ENCODE peak calls at places on chromosomes 12 and 14, in five cellular contexts. J is GM23248, W is neural progenitor cell, L is hepatocyte, D is SK-N-SH. G is an unnamed sample.

GRCh38 chr12:55607821-55608602 is 28.7 kb upstream of the OR10P1 start:
- DNase-seq in J (no peak), L (no peak), W (no peak), D (no peak), G (no peak)

GRCh38 chr12:48601013-48601756 is 31.3 kb upstream of the LALBA start:
- DNase-seq in D (no peak), L (peak), W (peak), J (peak), G (peak)

GRCh38 chr12:130186101-130186465 is 23.8 kb downstream of the FZD10 start:
- DNase-seq in L (no peak), W (no peak), J (no peak), D (no peak), G (no peak)

GRCh38 chr14:93713726-93714405 is 74.4 kb downstream of the PRIMA1 start:
- DNase-seq in J (no peak), L (no peak), W (no peak), D (peak), G (no peak)

GRCh38 chr12:131782061-131782460 is 46.1 kb upstream of the MMP17 start:
- DNase-seq in D (no peak), W (no peak), J (peak), L (no peak), G (no peak)

GRCh38 chr12:53596920-53597363 is 29.2 kb downstream of the ATF7 start:
- DNase-seq in L (no peak), J (peak), W (peak), D (no peak), G (no peak)

GRCh38 chr14:71187633-71188356 is 280.5 kb downstream of the PCNX1 start:
- DNase-seq in D (no peak), L (peak), W (peak), J (no peak), G (peak)

GRCh38 chr12:93762059-93762719 is 85.0 kb downstream of the CRADD start:
- DNase-seq in J (peak), W (no peak), L (no peak), D (no peak), G (no peak)

GRCh38 chr12:108630481-108631207 is 3.0 kb downstream of the SELPLG start:
- DNase-seq in J (peak), L (no peak), D (no peak), W (no peak), G (no peak)

GRCh38 chr12:56078931-56079728 is 835 bp upstream of the ERBB3 start:
- DNase-seq in L (peak), W (peak), D (peak), J (peak), G (peak)

GRCh38 chr14:38839743-38840375 is 263.2 kb downstream of the SEC23A start:
- DNase-seq in L (peak), D (no peak), W (no peak), J (peak), G (no peak)

GRCh38 chr14:36217732-36218131 is 41.2 kb upstream of the PTCSC3 start:
- DNase-seq in D (no peak), W (no peak), J (no peak), L (no peak), G (no peak)

GRCh38 chr12:52912711-52913423 is 8.0 kb upstream of the KRT8 start:
- DNase-seq in W (no peak), L (peak), D (no peak), J (no peak), G (no peak)

GRCh38 chr12:65740873-65741600 is 83.2 kb upstream of the HMGA2 start:
- DNase-seq in L (peak), D (peak), J (peak), W (peak), G (peak)

GRCh38 chr12:32765906-32766305 is 10.2 kb upstream of the YARS2 start:
- DNase-seq in L (no peak), J (no peak), W (no peak), D (no peak), G (no peak)

GRCh38 chr12:25257590-25258324 is 7.0 kb upstream of the KRAS start:
- DNase-seq in D (no peak), L (no peak), J (no peak), W (no peak), G (peak)

GRCh38 chr12:71972441-71973074 is 33.9 kb downstream of the TPH2 start:
- DNase-seq in J (no peak), L (peak), D (no peak), W (no peak), G (peak)

GRCh38 chr14:76259029-76259735 is 107.5 kb downstream of the GPATCH2L start:
- DNase-seq in J (peak), L (no peak), D (no peak), W (no peak), G (no peak)

GRCh38 chr14:22653012-22653621 is 9.0 kb upstream of the OR6J1 start:
- DNase-seq in D (peak), W (peak), L (peak), J (peak), G (peak)

GRCh38 chr14:97788364-97788763 is 991.2 kb downstream of the VRK1 start:
- DNase-seq in D (no peak), W (no peak), L (no peak), J (no peak), G (no peak)

GRCh38 chr14:86015511-86015910 is 485.6 kb downstream of the FLRT2 start:
- DNase-seq in J (no peak), L (no peak), W (no peak), D (no peak), G (no peak)

GRCh38 chr12:49698619-49699545 is 8.3 kb downstream of the FMNL3 start:
- DNase-seq in J (peak), W (peak), D (no peak), L (no peak), G (peak)

GRCh38 chr12:83016226-83016835 is 329.6 kb downstream of the TMTC2 start:
- DNase-seq in W (no peak), D (no peak), L (peak), J (peak), G (no peak)

GRCh38 chr12:21483531-21483930 is 17.9 kb downstream of the RECQL start:
- DNase-seq in L (no peak), D (no peak), W (no peak), J (no peak), G (no peak)

GRCh38 chr14:81172881-81173280 is 47.9 kb downstream of the GTF2A1 start:
- DNase-seq in J (peak), W (no peak), D (no peak), L (no peak), G (no peak)

GRCh38 chr12:57241556-57242310 is 9.3 kb downstream of the STAC3 start:
- DNase-seq in L (no peak), D (peak), W (no peak), J (peak), G (peak)

GRCh38 chr12:1634149-1634548 is 5.1 kb downstream of the WNT5B start:
- DNase-seq in L (no peak), W (no peak), J (no peak), D (no peak), G (no peak)

GRCh38 chr14:24147761-24148428 is 597 bp downstream of the RNF31 start:
- DNase-seq in J (peak), W (no peak), L (no peak), D (no peak), G (no peak)

GRCh38 chr12:26121323-26121740 is 3.5 kb downstream of the BHLHE41 start:
- DNase-seq in J (no peak), L (no peak), W (peak), D (no peak), G (peak)

GRCh38 chr12:122182887-122183587 is at the start of gene LRRC43:
- DNase-seq in W (peak), J (peak), D (peak), L (peak), G (peak)

DNA sequence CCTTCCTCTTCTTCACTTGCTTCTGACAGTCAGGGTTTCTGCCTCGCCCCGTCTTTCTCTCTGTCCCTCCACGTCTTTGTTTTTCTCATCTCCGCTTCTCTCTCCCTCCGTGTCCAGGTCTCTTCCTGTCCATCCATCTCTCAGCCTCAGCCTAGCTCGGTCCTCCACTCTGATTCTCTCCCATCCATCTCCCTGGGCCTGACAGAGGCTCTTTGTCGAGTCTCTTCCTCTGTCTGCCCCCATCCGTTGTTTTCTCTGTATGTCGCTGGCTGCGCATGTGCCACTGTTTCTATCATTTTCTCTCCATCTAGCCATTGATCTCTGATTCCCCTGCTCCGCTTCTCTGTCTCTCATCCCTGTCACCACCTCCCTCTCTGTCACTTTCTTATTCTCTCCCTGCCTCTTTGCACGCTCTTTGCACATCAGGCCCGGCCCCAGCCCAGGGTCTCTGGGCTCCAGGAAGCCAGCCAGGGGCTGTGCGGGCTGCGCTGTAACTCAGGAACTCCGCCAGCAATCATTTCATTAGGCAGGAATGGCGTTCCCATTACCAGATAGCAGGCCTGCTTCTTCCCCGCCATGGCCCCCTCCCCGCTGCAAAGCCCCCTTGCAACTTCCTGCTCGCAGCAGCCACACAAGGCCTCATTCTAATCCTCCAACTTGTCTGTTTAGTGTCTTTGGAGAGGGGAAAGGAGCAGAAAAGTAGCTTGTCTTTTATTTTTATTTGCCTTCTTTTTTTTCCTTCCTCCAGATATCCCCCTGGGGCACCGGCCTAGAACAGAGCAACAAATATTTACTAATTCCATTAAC is 329.1 kb upstream of the TBX3 start:
- DNase-seq in D (peak), J (no peak), L (peak), W (peak), G (no peak)
- TF ChIP-seq EZH2phosphoT487 in D (no peak), J (no peak), L (no peak), W (no peak), G (no peak)

GRCh38 chr14:68781161-68782021 is 11.5 kb downstream of the ZFP36L1 start:
- DNase-seq in J (no peak), D (no peak), W (no peak), L (peak), G (no peak)
- H3K27ac ChIP-seq in J (peak), D (peak), W (no peak), L (peak), G (no peak)

DNA sequence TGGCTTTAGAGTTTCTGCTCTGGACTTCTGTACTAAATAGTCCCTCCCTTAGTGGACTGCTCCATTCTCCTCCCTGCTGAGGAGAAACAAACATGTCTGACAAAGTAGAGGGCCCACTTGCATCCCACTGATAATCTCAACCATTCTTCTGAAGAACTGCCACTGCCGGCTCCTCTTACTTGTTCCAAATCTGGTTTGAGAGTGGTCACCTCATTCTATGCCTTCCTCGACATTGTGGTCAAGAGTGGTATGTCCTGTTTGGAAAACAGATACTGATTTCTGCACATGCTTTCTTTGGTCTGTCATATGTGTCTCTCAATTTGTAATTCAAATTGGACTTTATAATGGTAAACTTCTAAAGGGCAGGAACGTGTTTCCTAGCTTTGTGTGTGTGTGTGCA is 36.3 kb upstream of the PLEKHA5 start:
- DNase-seq in J (no peak), W (no peak), L (no peak), D (no peak), G (no peak)
- H3K4me2 ChIP-seq in J (no peak), W (no peak), L (no peak), D (no peak), G (no peak)

DNA sequence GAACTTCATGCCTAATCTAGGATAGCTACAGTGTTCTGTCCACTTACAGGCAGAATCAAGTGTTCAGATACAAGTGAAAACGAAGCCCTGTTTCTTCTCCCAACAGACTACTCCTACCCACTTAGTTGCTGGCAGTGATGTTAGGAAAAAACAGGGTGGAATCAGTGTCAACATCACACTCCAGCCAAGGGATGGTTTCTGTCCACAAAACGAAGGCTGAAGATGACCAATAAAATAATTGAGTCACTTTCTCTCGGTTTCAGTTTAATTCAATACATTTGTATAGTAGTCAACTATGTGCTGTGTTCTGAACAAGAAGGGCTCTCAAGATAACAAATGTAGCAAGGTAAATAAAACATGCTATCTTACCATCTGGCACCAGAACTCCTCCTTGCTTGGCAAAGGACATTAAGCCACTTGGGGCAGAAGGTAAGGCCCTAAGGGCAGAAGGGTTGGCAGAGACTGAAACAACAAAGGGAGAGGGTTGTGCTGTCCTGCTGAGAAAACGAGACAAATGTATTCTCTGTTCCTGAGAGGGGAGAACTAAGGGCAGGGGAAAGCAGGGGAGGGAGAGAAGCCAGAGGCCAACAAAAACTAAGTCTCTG is 393.6 kb downstream of the DPF3 start:
- DNase-seq in W (no peak), L (no peak), D (no peak), J (peak), G (no peak)
- TF ChIP-seq EZH2phosphoT487 in W (no peak), L (no peak), D (no peak), J (no peak), G (no peak)